ENCODE peak calls at places on chromosomes 1 and 21, in four cellular contexts. One of them, this sample, is unnamed.

GRCh38 chr1:149849947-149850360 is 49.4 kb upstream of the BOLA1 start:
- DNase-seq in AG08395: no peak
- DNase-seq in KBM-7: peak; percentile 62
- DNase-seq in activated T-cell treated with anti-CD3 and anti-CD28 coated beads for 24 hours: no peak
- DNase-seq in this sample: peak; percentile 51

GRCh38 chr1:5909576-5910275 is 82.5 kb downstream of the NPHP4 start:
- DNase-seq in AG08395: no peak
- DNase-seq in KBM-7: no peak
- DNase-seq in activated T-cell treated with anti-CD3 and anti-CD28 coated beads for 24 hours: no peak
- DNase-seq in this sample: no peak

GRCh38 chr1:212232020-212232570 is 53.1 kb upstream of the PPP2R5A start:
- DNase-seq in AG08395: no peak
- DNase-seq in KBM-7: peak; percentile 63
- DNase-seq in activated T-cell treated with anti-CD3 and anti-CD28 coated beads for 24 hours: no peak
- DNase-seq in this sample: no peak

GRCh38 chr1:147238053-147238902 is 4.2 kb upstream of the CHD1L start:
- DNase-seq in AG08395: no peak
- DNase-seq in KBM-7: no peak
- DNase-seq in activated T-cell treated with anti-CD3 and anti-CD28 coated beads for 24 hours: no peak
- DNase-seq in this sample: no peak

GRCh38 chr1:165423181-165423580 is 21.7 kb downstream of the RXRG start:
- DNase-seq in AG08395: no peak
- DNase-seq in KBM-7: no peak
- DNase-seq in activated T-cell treated with anti-CD3 and anti-CD28 coated beads for 24 hours: no peak
- DNase-seq in this sample: no peak

GRCh38 chr21:32256873-32257620 is 21.8 kb downstream of the MIS18A start:
- DNase-seq in AG08395: peak; percentile 95
- DNase-seq in KBM-7: no peak
- DNase-seq in activated T-cell treated with anti-CD3 and anti-CD28 coated beads for 24 hours: no peak
- DNase-seq in this sample: no peak

GRCh38 chr1:158983235-158983634 is 26.5 kb upstream of the IFI16 start:
- DNase-seq in AG08395: no peak
- DNase-seq in KBM-7: no peak
- DNase-seq in activated T-cell treated with anti-CD3 and anti-CD28 coated beads for 24 hours: no peak
- DNase-seq in this sample: no peak

GRCh38 chr1:223514644-223515043 is 121.4 kb downstream of the CCDC185 start:
- DNase-seq in AG08395: no peak
- DNase-seq in KBM-7: no peak
- DNase-seq in activated T-cell treated with anti-CD3 and anti-CD28 coated beads for 24 hours: no peak
- DNase-seq in this sample: no peak

GRCh38 chr1:234675561-234675960 is 65.6 kb upstream of the IRF2BP2 start:
- DNase-seq in AG08395: no peak
- DNase-seq in KBM-7: no peak
- DNase-seq in activated T-cell treated with anti-CD3 and anti-CD28 coated beads for 24 hours: no peak
- DNase-seq in this sample: no peak

GRCh38 chr1:11908139-11909021 is 17.8 kb downstream of the KIAA2013 start:
- DNase-seq in AG08395: peak; percentile 80
- DNase-seq in KBM-7: peak; percentile 92
- DNase-seq in activated T-cell treated with anti-CD3 and anti-CD28 coated beads for 24 hours: peak; percentile 73
- DNase-seq in this sample: peak; percentile 98

GRCh38 chr21:45769239-45769758 is 125.8 kb downstream of the PCBP3 start:
- DNase-seq in AG08395: no peak
- DNase-seq in KBM-7: no peak
- DNase-seq in activated T-cell treated with anti-CD3 and anti-CD28 coated beads for 24 hours: no peak
- DNase-seq in this sample: no peak

GRCh38 chr1:2523191-2523890 is 3.1 kb downstream of the PANK4 start:
- DNase-seq in AG08395: no peak
- DNase-seq in KBM-7: no peak
- DNase-seq in activated T-cell treated with anti-CD3 and anti-CD28 coated beads for 24 hours: no peak
- DNase-seq in this sample: no peak

GRCh38 chr1:205318231-205318991 is 3.1 kb downstream of the NUAK2 start:
- DNase-seq in AG08395: no peak
- DNase-seq in KBM-7: no peak
- DNase-seq in activated T-cell treated with anti-CD3 and anti-CD28 coated beads for 24 hours: no peak
- DNase-seq in this sample: no peak

GRCh38 chr1:3433076-3433475 is 21.4 kb upstream of the ARHGEF16 start:
- DNase-seq in AG08395: no peak
- DNase-seq in KBM-7: no peak
- DNase-seq in activated T-cell treated with anti-CD3 and anti-CD28 coated beads for 24 hours: no peak
- DNase-seq in this sample: no peak

GRCh38 chr1:28893403-28894102 is 20.8 kb upstream of the EPB41 start:
- DNase-seq in AG08395: peak; percentile 81
- DNase-seq in KBM-7: no peak
- DNase-seq in activated T-cell treated with anti-CD3 and anti-CD28 coated beads for 24 hours: no peak
- DNase-seq in this sample: peak; percentile 77

GRCh38 chr1:31814631-31815306 is 1.1 kb downstream of the SPOCD1 start:
- DNase-seq in AG08395: no peak
- DNase-seq in KBM-7: no peak
- DNase-seq in activated T-cell treated with anti-CD3 and anti-CD28 coated beads for 24 hours: no peak
- DNase-seq in this sample: no peak

GRCh38 chr1:23370270-23370743 is 671 bp upstream of the ZNF436 start:
- DNase-seq in AG08395: no peak
- DNase-seq in KBM-7: no peak
- DNase-seq in activated T-cell treated with anti-CD3 and anti-CD28 coated beads for 24 hours: no peak
- DNase-seq in this sample: no peak

GRCh38 chr1:61746768-61747167 is 4.5 kb downstream of the PATJ start:
- DNase-seq in AG08395: no peak
- DNase-seq in KBM-7: no peak
- DNase-seq in activated T-cell treated with anti-CD3 and anti-CD28 coated beads for 24 hours: no peak
- DNase-seq in this sample: no peak

GRCh38 chr1:10830961-10831669 is 34.7 kb upstream of the CASZ1 start:
- DNase-seq in AG08395: peak; percentile 65
- DNase-seq in KBM-7: no peak
- DNase-seq in activated T-cell treated with anti-CD3 and anti-CD28 coated beads for 24 hours: no peak
- DNase-seq in this sample: peak; percentile 59

GRCh38 chr1:239547987-239548386 is 161.6 kb downstream of the CHRM3 start:
- DNase-seq in AG08395: no peak
- DNase-seq in KBM-7: no peak
- DNase-seq in activated T-cell treated with anti-CD3 and anti-CD28 coated beads for 24 hours: no peak
- DNase-seq in this sample: no peak

GRCh38 chr1:93495911-93496310 is 48.0 kb downstream of the FNBP1L start:
- DNase-seq in AG08395: no peak
- DNase-seq in KBM-7: no peak
- DNase-seq in activated T-cell treated with anti-CD3 and anti-CD28 coated beads for 24 hours: no peak
- DNase-seq in this sample: no peak

GRCh38 chr1:109412551-109412950 is 13.7 kb downstream of the PSMA5 start:
- DNase-seq in AG08395: no peak
- DNase-seq in KBM-7: no peak
- DNase-seq in activated T-cell treated with anti-CD3 and anti-CD28 coated beads for 24 hours: no peak
- DNase-seq in this sample: no peak

GRCh38 chr1:53485478-53486394 is 26.5 kb downstream of the DMRTB1 start:
- DNase-seq in AG08395: peak; percentile 89
- DNase-seq in KBM-7: peak; percentile 89
- DNase-seq in activated T-cell treated with anti-CD3 and anti-CD28 coated beads for 24 hours: peak; percentile 38
- DNase-seq in this sample: peak; percentile 90

GRCh38 chr1:185393821-185394220 is 76.8 kb upstream of the IVNS1ABP start:
- DNase-seq in AG08395: no peak
- DNase-seq in KBM-7: no peak
- DNase-seq in activated T-cell treated with anti-CD3 and anti-CD28 coated beads for 24 hours: no peak
- DNase-seq in this sample: no peak

GRCh38 chr1:176919386-176920378 is 244.8 kb downstream of the ASTN1 start:
- DNase-seq in AG08395: no peak
- DNase-seq in KBM-7: no peak
- DNase-seq in activated T-cell treated with anti-CD3 and anti-CD28 coated beads for 24 hours: no peak
- DNase-seq in this sample: no peak

GRCh38 chr1:40267767-40268187 is 9.7 kb downstream of the ZMPSTE24 start:
- DNase-seq in AG08395: peak; percentile 74
- DNase-seq in KBM-7: no peak
- DNase-seq in activated T-cell treated with anti-CD3 and anti-CD28 coated beads for 24 hours: no peak
- DNase-seq in this sample: no peak

GRCh38 chr1:113074237-113074636 is 1.2 kb downstream of the LRIG2 start:
- DNase-seq in AG08395: no peak
- DNase-seq in KBM-7: no peak
- DNase-seq in activated T-cell treated with anti-CD3 and anti-CD28 coated beads for 24 hours: no peak
- DNase-seq in this sample: no peak

GRCh38 chr1:104291156-104291555 is 541.5 kb downstream of the AMY1C start:
- DNase-seq in AG08395: no peak
- DNase-seq in KBM-7: no peak
- DNase-seq in activated T-cell treated with anti-CD3 and anti-CD28 coated beads for 24 hours: no peak
- DNase-seq in this sample: no peak

GRCh38 chr1:227913969-227914791 is 33.6 kb downstream of the WNT9A start:
- DNase-seq in AG08395: no peak
- DNase-seq in KBM-7: no peak
- DNase-seq in activated T-cell treated with anti-CD3 and anti-CD28 coated beads for 24 hours: no peak
- DNase-seq in this sample: no peak

GRCh38 chr1:161855260-161855659 is 89.1 kb downstream of the ATF6 start:
- DNase-seq in AG08395: no peak
- DNase-seq in KBM-7: no peak
- DNase-seq in activated T-cell treated with anti-CD3 and anti-CD28 coated beads for 24 hours: no peak
- DNase-seq in this sample: no peak